ENCODE peak calls at places on chromosomes 13 and 19, in six cellular contexts. One of them, this sample, is unnamed.

GRCh38 chr13:108121406-108121805 is 93.9 kb downstream of the LIG4 start:
- DNase-seq in heart right ventricle: no peak
- DNase-seq in GM23338: peak; percentile 22
- DNase-seq in heart left ventricle: no peak
- DNase-seq in pancreas: no peak
- DNase-seq in effector memory CD4-positive, alpha-beta T cell: no peak
- DNase-seq in this sample: no peak

GRCh38 chr13:87234981-87235380 is 436.2 kb upstream of the SLITRK5 start:
- DNase-seq in heart right ventricle: no peak
- DNase-seq in GM23338: no peak
- DNase-seq in heart left ventricle: no peak
- DNase-seq in pancreas: no peak
- DNase-seq in effector memory CD4-positive, alpha-beta T cell: no peak
- DNase-seq in this sample: no peak

GRCh38 chr19:22620912-22621311 is 13.2 kb upstream of the ZNF492 start:
- DNase-seq in heart right ventricle: no peak
- DNase-seq in GM23338: no peak
- DNase-seq in heart left ventricle: no peak
- DNase-seq in pancreas: no peak
- DNase-seq in effector memory CD4-positive, alpha-beta T cell: no peak
- DNase-seq in this sample: no peak

GRCh38 chr19:2726904-2727639 is 5.9 kb upstream of the DIRAS1 start:
- DNase-seq in heart right ventricle: no peak
- DNase-seq in GM23338: peak; percentile 56
- DNase-seq in heart left ventricle: peak; percentile 25
- DNase-seq in pancreas: no peak
- DNase-seq in effector memory CD4-positive, alpha-beta T cell: no peak
- DNase-seq in this sample: no peak

GRCh38 chr13:95296326-95296939 is 4.8 kb downstream of the ABCC4 start:
- DNase-seq in heart right ventricle: peak; percentile 38
- DNase-seq in GM23338: peak; percentile 80
- DNase-seq in heart left ventricle: peak; percentile 41
- DNase-seq in pancreas: peak; percentile 72
- DNase-seq in effector memory CD4-positive, alpha-beta T cell: no peak
- DNase-seq in this sample: no peak

GRCh38 chr13:51977606-51978005 is 33.6 kb downstream of the ATP7B start:
- DNase-seq in heart right ventricle: no peak
- DNase-seq in GM23338: no peak
- DNase-seq in heart left ventricle: no peak
- DNase-seq in pancreas: no peak
- DNase-seq in effector memory CD4-positive, alpha-beta T cell: no peak
- DNase-seq in this sample: no peak

GRCh38 chr13:99360696-99361095 is 53.5 kb upstream of the GPR183 start:
- DNase-seq in heart right ventricle: no peak
- DNase-seq in GM23338: no peak
- DNase-seq in heart left ventricle: no peak
- DNase-seq in pancreas: no peak
- DNase-seq in effector memory CD4-positive, alpha-beta T cell: no peak
- DNase-seq in this sample: no peak

GRCh38 chr13:32272021-32272695 is 43.0 kb downstream of the ZAR1L start:
- DNase-seq in heart right ventricle: no peak
- DNase-seq in GM23338: no peak
- DNase-seq in heart left ventricle: no peak
- DNase-seq in pancreas: no peak
- DNase-seq in effector memory CD4-positive, alpha-beta T cell: no peak
- DNase-seq in this sample: no peak

GRCh38 chr13:43573361-43573740 is 213.4 kb downstream of the ENOX1 start:
- DNase-seq in heart right ventricle: no peak
- DNase-seq in GM23338: peak; percentile 31
- DNase-seq in heart left ventricle: no peak
- DNase-seq in pancreas: no peak
- DNase-seq in effector memory CD4-positive, alpha-beta T cell: no peak
- DNase-seq in this sample: no peak

GRCh38 chr13:114068723-114069322 is 63.6 kb downstream of the RASA3 start:
- DNase-seq in heart right ventricle: no peak
- DNase-seq in GM23338: no peak
- DNase-seq in heart left ventricle: peak; percentile 46
- DNase-seq in pancreas: peak; percentile 56
- DNase-seq in effector memory CD4-positive, alpha-beta T cell: no peak
- DNase-seq in this sample: no peak

GRCh38 chr13:109400192-109400591 is 386.2 kb downstream of the IRS2 start:
- DNase-seq in heart right ventricle: no peak
- DNase-seq in GM23338: no peak
- DNase-seq in heart left ventricle: peak; percentile 34
- DNase-seq in pancreas: no peak
- DNase-seq in effector memory CD4-positive, alpha-beta T cell: no peak
- DNase-seq in this sample: no peak

GRCh38 chr13:30186644-30187431 is 120.5 kb downstream of the KATNAL1 start:
- DNase-seq in heart right ventricle: no peak
- DNase-seq in GM23338: peak; percentile 71
- DNase-seq in heart left ventricle: no peak
- DNase-seq in pancreas: no peak
- DNase-seq in effector memory CD4-positive, alpha-beta T cell: no peak
- DNase-seq in this sample: no peak

GRCh38 chr13:102400619-102401125 is 1.2 kb downstream of the FGF14 start:
- DNase-seq in heart right ventricle: peak; percentile 27
- DNase-seq in GM23338: peak; percentile 45
- DNase-seq in heart left ventricle: peak; percentile 36
- DNase-seq in pancreas: peak; percentile 66
- DNase-seq in effector memory CD4-positive, alpha-beta T cell: no peak
- DNase-seq in this sample: peak; percentile 4

GRCh38 chr19:13098291-13099072 is 4.2 kb downstream of the LYL1 start:
- DNase-seq in heart right ventricle: peak; percentile 36
- DNase-seq in GM23338: peak; percentile 72
- DNase-seq in heart left ventricle: no peak
- DNase-seq in pancreas: no peak
- DNase-seq in effector memory CD4-positive, alpha-beta T cell: no peak
- DNase-seq in this sample: no peak

GRCh38 chr19:1009043-1009975 is 9.1 kb downstream of the GRIN3B start:
- DNase-seq in heart right ventricle: no peak
- DNase-seq in GM23338: peak; percentile 44
- DNase-seq in heart left ventricle: no peak
- DNase-seq in pancreas: peak; percentile 59
- DNase-seq in effector memory CD4-positive, alpha-beta T cell: no peak
- DNase-seq in this sample: no peak

GRCh38 chr19:18017275-18018083 is 9.5 kb downstream of the ARRDC2 start:
- DNase-seq in heart right ventricle: no peak
- DNase-seq in GM23338: no peak
- DNase-seq in heart left ventricle: peak; percentile 65
- DNase-seq in pancreas: no peak
- DNase-seq in effector memory CD4-positive, alpha-beta T cell: no peak
- DNase-seq in this sample: no peak

GRCh38 chr13:41942462-41943094 is 18.3 kb downstream of the VWA8 start:
- DNase-seq in heart right ventricle: no peak
- DNase-seq in GM23338: peak; percentile 73
- DNase-seq in heart left ventricle: no peak
- DNase-seq in pancreas: no peak
- DNase-seq in effector memory CD4-positive, alpha-beta T cell: no peak
- DNase-seq in this sample: no peak

GRCh38 chr19:51147663-51148062 is 5.6 kb downstream of the SIGLEC7 start:
- DNase-seq in heart right ventricle: no peak
- DNase-seq in GM23338: no peak
- DNase-seq in heart left ventricle: no peak
- DNase-seq in pancreas: no peak
- DNase-seq in effector memory CD4-positive, alpha-beta T cell: no peak
- DNase-seq in this sample: no peak

GRCh38 chr19:8664671-8665057 is 33.9 kb downstream of the ACTL9 start:
- DNase-seq in heart right ventricle: no peak
- DNase-seq in GM23338: no peak
- DNase-seq in heart left ventricle: no peak
- DNase-seq in pancreas: no peak
- DNase-seq in effector memory CD4-positive, alpha-beta T cell: no peak
- DNase-seq in this sample: no peak

GRCh38 chr13:109348514-109349340 is 437.7 kb downstream of the IRS2 start:
- DNase-seq in heart right ventricle: no peak
- DNase-seq in GM23338: no peak
- DNase-seq in heart left ventricle: no peak
- DNase-seq in pancreas: no peak
- DNase-seq in effector memory CD4-positive, alpha-beta T cell: no peak
- DNase-seq in this sample: no peak

GRCh38 chr13:50450279-50450678 is 393.2 kb downstream of the DLEU7 start:
- DNase-seq in heart right ventricle: no peak
- DNase-seq in GM23338: no peak
- DNase-seq in heart left ventricle: no peak
- DNase-seq in pancreas: no peak
- DNase-seq in effector memory CD4-positive, alpha-beta T cell: no peak
- DNase-seq in this sample: no peak

GRCh38 chr19:34317311-34317927 is 47.6 kb upstream of the GPI start:
- DNase-seq in heart right ventricle: no peak
- DNase-seq in GM23338: no peak
- DNase-seq in heart left ventricle: no peak
- DNase-seq in pancreas: no peak
- DNase-seq in effector memory CD4-positive, alpha-beta T cell: peak; percentile 17
- DNase-seq in this sample: peak; percentile 39

GRCh38 chr13:25881946-25882574 is 169.8 kb downstream of the SHISA2 start:
- DNase-seq in heart right ventricle: no peak
- DNase-seq in GM23338: peak; percentile 78
- DNase-seq in heart left ventricle: no peak
- DNase-seq in pancreas: no peak
- DNase-seq in effector memory CD4-positive, alpha-beta T cell: no peak
- DNase-seq in this sample: no peak

GRCh38 chr19:54316746-54317107 is 3.8 kb upstream of the LILRA5 start:
- DNase-seq in heart right ventricle: peak; percentile 34
- DNase-seq in GM23338: peak; percentile 99
- DNase-seq in heart left ventricle: no peak
- DNase-seq in pancreas: no peak
- DNase-seq in effector memory CD4-positive, alpha-beta T cell: no peak
- DNase-seq in this sample: no peak
- H3K27me3 ChIP-seq in heart right ventricle: peaks cover 45% of the 10 kb centered on the region
- H3K27me3 ChIP-seq in GM23338: no peaks in the 10 kb centered on the region
- H3K27me3 ChIP-seq in heart left ventricle: peaks cover 35% of the 10 kb centered on the region
- H3K27me3 ChIP-seq in pancreas: no peaks in the 10 kb centered on the region
- H3K27me3 ChIP-seq in effector memory CD4-positive, alpha-beta T cell: no peaks in the 10 kb centered on the region
- H3K27me3 ChIP-seq in this sample: no peaks in the 10 kb centered on the region

GRCh38 chr19:47022140-47022536 is 2.5 kb downstream of the NPAS1 start:
- DNase-seq in heart right ventricle: no peak
- DNase-seq in GM23338: no peak
- DNase-seq in heart left ventricle: no peak
- DNase-seq in pancreas: no peak
- DNase-seq in effector memory CD4-positive, alpha-beta T cell: no peak
- DNase-seq in this sample: no peak
- H3K27me3 ChIP-seq in heart right ventricle: peaks cover 67% of the 10 kb centered on the region
- H3K27me3 ChIP-seq in GM23338: peaks cover 70% of the 10 kb centered on the region
- H3K27me3 ChIP-seq in heart left ventricle: peaks cover 77% of the 10 kb centered on the region
- H3K27me3 ChIP-seq in pancreas: no peaks in the 10 kb centered on the region
- H3K27me3 ChIP-seq in effector memory CD4-positive, alpha-beta T cell: peaks cover 52% of the 10 kb centered on the region
- H3K27me3 ChIP-seq in this sample: peaks cover 29% of the 10 kb centered on the region

GRCh38 chr19:47445527-47445926 is 26.2 kb downstream of the SLC8A2 start:
- DNase-seq in heart right ventricle: no peak
- DNase-seq in GM23338: no peak
- DNase-seq in heart left ventricle: no peak
- DNase-seq in pancreas: no peak
- DNase-seq in effector memory CD4-positive, alpha-beta T cell: no peak
- DNase-seq in this sample: no peak

GRCh38 chr19:47448360-47448727 is 23.3 kb downstream of the SLC8A2 start:
- DNase-seq in heart right ventricle: no peak
- DNase-seq in GM23338: no peak
- DNase-seq in heart left ventricle: no peak
- DNase-seq in pancreas: no peak
- DNase-seq in effector memory CD4-positive, alpha-beta T cell: no peak
- DNase-seq in this sample: no peak

GRCh38 chr19:47445937-47446402 is 25.7 kb downstream of the SLC8A2 start:
- DNase-seq in heart right ventricle: no peak
- DNase-seq in GM23338: peak; percentile 67
- DNase-seq in heart left ventricle: no peak
- DNase-seq in pancreas: peak; percentile 79
- DNase-seq in effector memory CD4-positive, alpha-beta T cell: peak; percentile 49
- DNase-seq in this sample: peak; percentile 71

GRCh38 chr19:47447470-47448359 is 24.0 kb downstream of the SLC8A2 start:
- DNase-seq in heart right ventricle: peak; percentile 36
- DNase-seq in GM23338: peak; percentile 99
- DNase-seq in heart left ventricle: no peak
- DNase-seq in pancreas: peak; percentile 66
- DNase-seq in effector memory CD4-positive, alpha-beta T cell: peak; percentile 43
- DNase-seq in this sample: peak; percentile 53

DNA sequence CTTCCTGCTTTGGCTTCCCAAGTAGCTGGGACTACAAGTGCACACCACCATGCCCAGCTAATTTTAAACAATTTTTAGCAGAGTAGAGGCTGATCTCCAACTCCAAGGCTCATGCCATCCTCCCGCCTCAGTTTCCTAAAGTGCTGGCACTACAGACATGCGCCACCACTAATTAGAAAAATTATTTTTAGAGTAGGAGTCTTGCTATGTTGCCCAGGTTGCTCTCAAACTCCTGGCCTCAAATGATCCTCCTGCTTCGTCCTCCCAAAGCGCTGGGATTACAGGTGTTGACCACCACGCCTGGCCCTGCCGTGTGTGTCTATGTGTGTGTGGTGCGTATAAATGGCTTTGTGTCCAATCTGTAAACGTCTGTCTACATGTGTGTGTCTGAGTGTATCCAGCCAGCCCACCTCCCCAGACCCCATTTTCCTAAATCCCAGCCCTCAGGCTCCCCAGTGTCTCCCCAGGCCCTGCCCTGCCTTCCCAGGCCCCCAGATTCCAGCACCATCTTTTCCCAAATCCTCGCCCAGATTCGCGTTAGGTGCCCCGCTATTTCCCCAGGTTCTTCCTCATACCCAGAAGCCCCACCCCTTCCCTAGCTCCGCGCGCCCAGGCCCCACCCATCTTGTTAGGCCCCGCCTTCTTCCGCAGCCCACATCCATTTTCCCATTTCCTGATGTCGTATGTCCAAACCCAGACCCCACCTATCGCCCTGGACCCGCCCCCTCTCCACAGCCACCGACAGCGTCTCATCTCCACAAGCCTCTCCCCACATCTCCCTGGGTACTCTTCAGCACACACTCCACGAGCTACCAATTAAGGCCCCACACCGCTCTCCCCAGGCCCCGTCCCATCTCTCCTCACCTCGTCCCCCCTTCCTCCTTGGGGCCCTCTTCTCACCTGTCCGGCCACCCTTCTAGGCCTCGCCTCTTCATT is 24.9 kb downstream of the SLC8A2 start:
- DNase-seq in heart right ventricle: no peak
- DNase-seq in GM23338: peak; percentile 97
- DNase-seq in heart left ventricle: no peak
- DNase-seq in pancreas: no peak
- DNase-seq in effector memory CD4-positive, alpha-beta T cell: no peak
- DNase-seq in this sample: no peak
- H3K27me3 ChIP-seq in heart right ventricle: peaks cover 92% of the 10 kb centered on the region
- H3K27me3 ChIP-seq in GM23338: peaks cover 23% of the 10 kb centered on the region
- H3K27me3 ChIP-seq in heart left ventricle: peaks cover 89% of the 10 kb centered on the region
- H3K27me3 ChIP-seq in pancreas: no peaks in the 10 kb centered on the region
- H3K27me3 ChIP-seq in effector memory CD4-positive, alpha-beta T cell: peaks cover 31% of the 10 kb centered on the region
- H3K27me3 ChIP-seq in this sample: peaks cover 3% of the 10 kb centered on the region

GRCh38 chr19:42175335-42175734 is 42.1 kb downstream of the DEDD2 start:
- DNase-seq in heart right ventricle: no peak
- DNase-seq in GM23338: no peak
- DNase-seq in heart left ventricle: no peak
- DNase-seq in pancreas: no peak
- DNase-seq in effector memory CD4-positive, alpha-beta T cell: no peak
- DNase-seq in this sample: no peak
- H3K27me3 ChIP-seq in heart right ventricle: peaks cover 77% of the 10 kb centered on the region
- H3K27me3 ChIP-seq in GM23338: peaks cover 74% of the 10 kb centered on the region
- H3K27me3 ChIP-seq in heart left ventricle: peaks cover 58% of the 10 kb centered on the region
- H3K27me3 ChIP-seq in pancreas: peaks cover 2% of the 10 kb centered on the region
- H3K27me3 ChIP-seq in effector memory CD4-positive, alpha-beta T cell: no peaks in the 10 kb centered on the region
- H3K27me3 ChIP-seq in this sample: no peaks in the 10 kb centered on the region

This sample was measured in naive thymus-derived CD4-positive, alpha-beta T cell.